ENCODE peak calls at places on chromosomes 13 and 19, in six cellular contexts. N is Daoy; X is A172; C is kidney tubule cell; Z is stimulated activated CD8-positive, alpha-beta memory T cell treated with anti-CD3 and anti-CD28 coated beads, Interleukin-15, amount 100 ng/mL, for 1 hour; S is caudate nucleus. T is an unnamed sample.

GRCh38 chr13:100442095-100442832 is 146.3 kb downstream of the GGACT start:
- DNase-seq in N (no peak), X (no peak), C (no peak), Z (no peak), S (no peak), T (no peak)

GRCh38 chr19:3383121-3383722 is 16.8 kb downstream of the NFIC start:
- DNase-seq in N (no peak), X (no peak), C (no peak), Z (no peak), S (no peak), T (no peak)

GRCh38 chr13:98510156-98510509 is 66.8 kb downstream of the STK24 start:
- DNase-seq in N (no peak), X (no peak), C (no peak), Z (no peak), S (no peak), T (no peak)

GRCh38 chr13:59722580-59722900 is 441.2 kb downstream of the DIAPH3 start:
- DNase-seq in N (no peak), X (no peak), C (no peak), Z (no peak), S (no peak), T (no peak)

GRCh38 chr19:6847828-6848200 is 39.6 kb upstream of the ADGRE1 start:
- DNase-seq in N (no peak), X (no peak), C (no peak), Z (no peak), S (no peak), T (no peak)

GRCh38 chr19:1251503-1252220 is 3.3 kb downstream of the MIDN start:
- DNase-seq in N (peak; percentile 75), X (no peak), C (peak; percentile 76), Z (no peak), S (no peak), T (no peak)

GRCh38 chr19:43596842-43597461 is 557 bp downstream of the ZNF576 start:
- DNase-seq in N (no peak), X (no peak), C (peak; percentile 17), Z (no peak), S (no peak), T (peak; percentile 24)

GRCh38 chr19:31220540-31220939 is 128.7 kb downstream of the TSHZ3 start:
- DNase-seq in N (peak; percentile 26), X (peak; percentile 30), C (no peak), Z (no peak), S (no peak), T (no peak)

GRCh38 chr13:31885994-31886393 is 145.6 kb upstream of the FRY start:
- DNase-seq in N (no peak), X (no peak), C (no peak), Z (no peak), S (no peak), T (peak; percentile 34)

GRCh38 chr19:3880471-3881271 is at the start of gene ATCAY:
- DNase-seq in N (peak; percentile 59), X (no peak), C (no peak), Z (no peak), S (peak; percentile 34), T (no peak)